ENCODE peak calls at places on chromosomes 6 and 20, in four cellular contexts. Q is HL-60, A is fibroblast of mammary gland, Z is MCF 10A. T is an unnamed sample.

GRCh38 chr6:110140650-110141049 is 38.8 kb downstream of the WASF1 start:
- DNase-seq in Q (no peak), A (peak), Z (peak), T (no peak)

GRCh38 chr6:111809264-111809663 is 64.0 kb downstream of the FYN start:
- DNase-seq in Q (no peak), A (peak), Z (peak), T (no peak)

GRCh38 chr20:40741507-40742106 is 52.6 kb upstream of the MAFB start:
- DNase-seq in Q (peak), A (peak), Z (peak), T (no peak)

GRCh38 chr20:57934913-57935312 is 225.1 kb upstream of the PMEPA1 start:
- DNase-seq in Q (no peak), A (no peak), Z (no peak), T (no peak)

GRCh38 chr6:101290346-101290745 is 103.2 kb upstream of the GRIK2 start:
- DNase-seq in Q (no peak), A (peak), Z (no peak), T (no peak)

GRCh38 chr6:110063864-110064263 is 85.8 kb downstream of the GPR6 start:
- DNase-seq in Q (no peak), A (no peak), Z (no peak), T (peak)

GRCh38 chr6:24522090-24522820 is 27.5 kb downstream of the ALDH5A1 start:
- DNase-seq in Q (peak), A (peak), Z (no peak), T (no peak)

GRCh38 chr20:41344477-41344876 is 3.9 kb downstream of the LPIN3 start:
- DNase-seq in Q (no peak), A (no peak), Z (no peak), T (peak)

GRCh38 chr20:36742558-36742957 is 3.3 kb downstream of the NDRG3 start:
- DNase-seq in Q (no peak), A (no peak), Z (no peak), T (peak)

GRCh38 chr6:148548065-148548748 is 198.6 kb upstream of the UST start:
- DNase-seq in Q (no peak), A (peak), Z (no peak), T (no peak)

GRCh38 chr6:12351672-12352071 is 61.5 kb downstream of the EDN1 start:
- DNase-seq in Q (no peak), A (no peak), Z (no peak), T (no peak)

GRCh38 chr6:36120979-36121706 is 9.2 kb upstream of the MAPK13 start:
- DNase-seq in Q (peak), A (peak), Z (peak), T (no peak)
- TF ChIP-seq CTCF in Q (no peak), A (no peak), Z (no peak), T (no peak)

GRCh38 chr6:143513410-143513809 is 1.9 kb upstream of the FUCA2 start:
- DNase-seq in Q (peak), A (no peak), Z (peak), T (peak)
- TF ChIP-seq CTCF in Q (peak), A (peak), Z (peak), T (peak)

GRCh38 chr6:15267221-15267620 is 21.4 kb downstream of the JARID2 start:
- DNase-seq in Q (no peak), A (no peak), Z (no peak), T (no peak)

GRCh38 chr6:15270402-15270801 is 24.5 kb downstream of the JARID2 start:
- DNase-seq in Q (no peak), A (no peak), Z (no peak), T (no peak)

GRCh38 chr6:15268130-15268908 is 22.4 kb downstream of the JARID2 start:
- DNase-seq in Q (no peak), A (no peak), Z (no peak), T (no peak)

GRCh38 chr6:15272562-15272961 is 26.7 kb downstream of the JARID2 start:
- DNase-seq in Q (no peak), A (no peak), Z (no peak), T (no peak)

DNA sequence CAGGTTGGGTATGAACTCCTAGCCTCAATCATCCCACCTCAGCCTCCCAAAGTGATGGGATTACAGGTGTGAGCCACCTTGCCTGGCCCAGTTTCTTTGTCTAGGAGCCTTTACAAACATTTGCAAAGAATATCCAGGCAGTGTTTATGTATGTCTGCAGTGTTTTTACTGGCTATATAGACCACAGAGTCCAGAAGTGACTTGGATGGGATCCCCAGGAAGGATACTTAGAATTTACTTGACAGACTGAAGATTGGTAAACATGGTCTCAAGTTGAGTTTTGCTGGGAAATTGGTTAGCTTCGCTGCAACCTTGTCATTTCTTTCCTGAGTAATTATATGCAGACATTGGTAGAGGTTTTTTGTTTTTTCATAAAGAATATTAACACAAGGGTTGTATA is 23.8 kb downstream of the JARID2 start:
- DNase-seq in Q (no peak), A (no peak), Z (no peak), T (no peak)
- TF ChIP-seq CTCF in Q (no peak), A (no peak), Z (no peak), T (no peak)

GRCh38 chr6:5285526-5285925 is 24.2 kb downstream of the FARS2 start:
- DNase-seq in Q (no peak), A (no peak), Z (no peak), T (no peak)
- TF ChIP-seq CTCF in Q (no peak), A (no peak), Z (no peak), T (no peak)

DNA sequence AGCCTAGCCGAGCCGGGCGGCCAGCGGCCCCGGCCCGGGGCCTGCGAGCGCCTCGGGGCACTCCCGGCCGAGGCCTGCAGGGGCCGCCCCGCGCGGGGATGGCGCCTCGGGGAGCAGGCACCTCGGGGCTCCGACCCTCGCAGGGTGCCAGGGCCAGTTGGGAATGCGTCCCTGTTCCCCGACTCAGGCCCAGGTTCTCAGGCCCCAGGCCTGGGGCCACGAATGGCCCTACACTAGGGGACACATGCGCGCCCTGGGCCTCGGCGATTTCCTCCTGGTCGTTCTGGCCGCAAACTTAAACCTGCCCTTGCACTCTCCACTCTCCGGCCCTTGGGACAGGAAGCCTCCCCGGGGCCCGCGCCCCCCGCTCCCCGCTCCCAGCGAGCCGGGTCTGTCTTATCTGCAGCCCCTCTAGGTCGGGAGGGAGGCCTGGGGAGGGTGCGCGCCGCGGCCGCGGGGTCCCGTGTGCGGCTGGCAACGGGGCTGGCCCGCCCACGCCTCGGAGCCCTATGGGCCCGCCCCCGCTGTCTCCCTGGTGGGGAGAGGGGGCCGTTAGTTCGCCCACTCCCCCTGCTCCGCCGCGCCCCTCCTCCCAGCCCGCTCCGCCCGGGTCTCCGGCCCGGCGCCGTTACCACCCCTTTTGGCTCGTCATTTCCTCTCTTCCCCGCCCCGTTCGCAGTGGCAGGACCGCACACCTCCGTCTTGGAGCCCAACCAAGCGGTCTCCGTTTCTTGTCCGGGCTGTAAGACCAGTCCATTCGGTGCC is 611 bp downstream of the NFYA start:
- DNase-seq in Q (peak), A (no peak), Z (peak), T (peak)
- TF ChIP-seq CTCF in Q (peak), A (no peak), Z (peak), T (peak)

GRCh38 chr20:33076662-33077398 is 2.6 kb upstream of the BPIFB4 start:
- DNase-seq in Q (peak), A (no peak), Z (peak), T (no peak)
- TF ChIP-seq CTCF in Q (peak), A (no peak), Z (peak), T (peak)

GRCh38 chr6:83574783-83575182 is 62.4 kb downstream of the PRSS35 start:
- DNase-seq in Q (no peak), A (no peak), Z (peak), T (no peak)
- TF ChIP-seq CTCF in Q (no peak), A (no peak), Z (no peak), T (no peak)

GRCh38 chr20:13356591-13356990 is 135.5 kb downstream of the ISM1 start:
- DNase-seq in Q (no peak), A (no peak), Z (no peak), T (no peak)
- TF ChIP-seq CTCF in Q (no peak), A (no peak), Z (no peak), T (no peak)

DNA sequence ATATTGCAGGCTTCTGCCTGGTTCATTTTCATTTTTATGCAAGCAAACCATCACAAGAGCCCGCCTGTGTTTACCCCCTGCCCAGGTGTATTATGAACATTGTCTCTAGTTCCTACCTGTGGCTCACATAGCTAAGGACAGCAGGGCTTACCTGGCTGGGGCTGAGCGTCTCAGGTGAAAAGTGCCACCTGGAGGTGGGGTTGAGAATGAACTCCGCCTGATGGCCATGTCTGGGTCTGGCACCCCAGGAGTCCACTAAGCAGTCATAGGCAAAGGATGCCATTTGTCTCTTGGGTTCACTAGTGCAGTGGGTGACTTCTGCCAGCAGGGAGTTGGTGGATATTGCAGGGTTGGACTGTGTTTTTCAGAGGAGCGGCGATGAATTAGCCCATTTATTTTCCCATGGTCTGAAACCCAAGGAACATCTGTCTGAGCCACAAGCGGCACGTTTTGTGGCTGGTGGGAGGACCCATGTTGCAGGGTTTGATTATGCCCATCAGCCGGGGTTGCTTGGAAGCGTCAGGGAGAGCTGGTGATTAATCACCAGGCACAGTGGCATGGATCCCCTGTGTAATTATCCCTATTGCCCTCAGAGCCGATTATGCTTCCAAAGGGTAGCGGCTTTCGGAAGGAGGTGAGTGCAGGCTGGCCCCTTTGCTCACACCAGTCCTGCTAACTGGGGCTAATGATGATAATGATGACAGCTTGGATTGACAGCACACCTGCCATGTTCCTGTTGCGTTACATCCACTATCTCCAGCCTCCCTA is 92.2 kb downstream of the CDH26 start:
- DNase-seq in Q (no peak), A (no peak), Z (peak), T (no peak)
- TF ChIP-seq CTCF in Q (no peak), A (no peak), Z (peak), T (no peak)

T was measured in osteoblast.